ENCODE peak calls at places on chromosomes 16 and 17, in seven cellular contexts. X, O, W, Z, R, Y and T are unnamed samples.

GRCh38 chr17:65078441-65079160 is 22.1 kb upstream of the GNA13 start:
- DNase-seq in X (no peak), O (no peak), W (peak), Z (no peak), R (peak), Y (peak), T (peak)

GRCh38 chr17:42050360-42051012 is at the start of gene C17orf113:
- DNase-seq in X (peak), O (no peak), W (no peak), Z (peak), R (peak), Y (peak), T (no peak)

GRCh38 chr17:64278614-64279013 is 15.6 kb upstream of the TEX2 start:
- DNase-seq in X (no peak), O (no peak), W (peak), Z (no peak), R (no peak), Y (peak), T (peak)

GRCh38 chr17:82120148-82120547 is 22.1 kb upstream of the FASN start:
- DNase-seq in X (no peak), O (no peak), W (peak), Z (no peak), R (no peak), Y (peak), T (peak)

GRCh38 chr17:66423436-66423922 is 121.1 kb downstream of the PRKCA start:
- DNase-seq in X (no peak), O (no peak), W (no peak), Z (no peak), R (no peak), Y (peak), T (peak)

GRCh38 chr16:15650698-15651161 is 685 bp downstream of the NDE1 start:
- DNase-seq in X (peak), O (no peak), W (peak), Z (peak), R (no peak), Y (peak), T (peak)

GRCh38 chr17:52986056-52986662 is 827.6 kb upstream of the CA10 start:
- DNase-seq in X (no peak), O (no peak), W (no peak), Z (no peak), R (no peak), Y (no peak), T (no peak)

GRCh38 chr17:73410586-73411329 is 99.0 kb upstream of the CDC42EP4 start:
- DNase-seq in X (no peak), O (no peak), W (no peak), Z (no peak), R (peak), Y (no peak), T (no peak)

GRCh38 chr17:8673621-8674020 is 43.1 kb upstream of the MYH10 start:
- DNase-seq in X (no peak), O (no peak), W (peak), Z (no peak), R (no peak), Y (no peak), T (peak)

GRCh38 chr17:74715144-74715543 is 2.4 kb upstream of the CD300LF start:
- DNase-seq in X (no peak), O (no peak), W (no peak), Z (no peak), R (no peak), Y (no peak), T (peak)

GRCh38 chr16:57609541-57610401 is 18.7 kb upstream of the ADGRG1 start:
- DNase-seq in X (peak), O (no peak), W (peak), Z (no peak), R (peak), Y (no peak), T (no peak)

GRCh38 chr17:9845306-9845705 is 19.6 kb downstream of the GLP2R start:
- DNase-seq in X (no peak), O (no peak), W (no peak), Z (no peak), R (no peak), Y (no peak), T (no peak)

GRCh38 chr16:3084969-3085670 is 14.0 kb downstream of the ZSCAN10 start:
- DNase-seq in X (no peak), O (no peak), W (no peak), Z (no peak), R (no peak), Y (no peak), T (no peak)

GRCh38 chr17:30547778-30548177 is 70.6 kb downstream of the GOSR1 start:
- DNase-seq in X (no peak), O (no peak), W (no peak), Z (no peak), R (no peak), Y (no peak), T (no peak)

GRCh38 chr17:43791589-43791988 is 11.4 kb downstream of the CFAP97D1 start:
- DNase-seq in X (no peak), O (no peak), W (peak), Z (no peak), R (no peak), Y (peak), T (peak)

GRCh38 chr17:65173284-65173793 is 36.2 kb downstream of the RGS9 start:
- DNase-seq in X (no peak), O (no peak), W (peak), Z (peak), R (no peak), Y (peak), T (peak)

GRCh38 chr16:10938321-10938720 is 3.9 kb downstream of the DEXI start:
- DNase-seq in X (no peak), O (no peak), W (no peak), Z (no peak), R (no peak), Y (no peak), T (no peak)

GRCh38 chr17:17075037-17075755 is 32.9 kb downstream of the MPRIP start:
- DNase-seq in X (no peak), O (no peak), W (peak), Z (no peak), R (peak), Y (no peak), T (peak)

GRCh38 chr17:61179316-61179715 is 220.3 kb upstream of the TBX2 start:
- DNase-seq in X (no peak), O (no peak), W (no peak), Z (no peak), R (no peak), Y (no peak), T (no peak)

GRCh38 chr17:58189436-58190146 is 2.9 kb upstream of the EPX start:
- DNase-seq in X (no peak), O (no peak), W (peak), Z (no peak), R (no peak), Y (peak), T (peak)

GRCh38 chr16:5905935-5906334 is 808.3 kb upstream of the EEF2KMT start:
- DNase-seq in X (no peak), O (no peak), W (no peak), Z (no peak), R (no peak), Y (peak), T (no peak)

GRCh38 chr16:82067042-82067809 is 32.2 kb downstream of the HSD17B2 start:
- DNase-seq in X (no peak), O (no peak), W (peak), Z (no peak), R (no peak), Y (no peak), T (peak)

GRCh38 chr16:79348521-79349306 is 251.8 kb downstream of the MAF start:
- DNase-seq in X (no peak), O (no peak), W (no peak), Z (no peak), R (no peak), Y (no peak), T (no peak)

GRCh38 chr16:75733305-75734141 is 7.2 kb upstream of the CPHXL start:
- DNase-seq in X (no peak), O (no peak), W (peak), Z (no peak), R (no peak), Y (peak), T (peak)

GRCh38 chr16:11800385-11800718 is 3.3 kb upstream of the ZC3H7A start:
- DNase-seq in X (no peak), O (no peak), W (no peak), Z (no peak), R (no peak), Y (no peak), T (no peak)

GRCh38 chr16:59410451-59410850 is 676.3 kb upstream of the GOT2 start:
- DNase-seq in X (no peak), O (no peak), W (no peak), Z (no peak), R (no peak), Y (no peak), T (no peak)